ENCODE peak calls at places on chromosomes 7 and 10, in seven cellular contexts. X is LoVo, V is astrocyte of the spinal cord, H is lung microvascular endothelial cell, U is B cell, W is IMR-90, Q is RWPE1. M is an unnamed sample.

GRCh38 chr7:106717997-106718871 is 57.3 kb upstream of the CCDC71L start:
- DNase-seq in X (peak), V (peak), H (peak), U (peak), W (peak), Q (peak), M (peak)

GRCh38 chr10:8889538-8889937 is 835.0 kb downstream of the GATA3 start:
- DNase-seq in X (no peak), V (no peak), H (no peak), U (no peak), W (no peak), Q (no peak), M (no peak)

GRCh38 chr10:69068549-69068948 is 19.4 kb upstream of the SRGN start:
- DNase-seq in X (no peak), V (no peak), H (no peak), U (no peak), W (no peak), Q (no peak), M (no peak)

GRCh38 chr7:72040641-72041040 is 371.5 kb downstream of the CALN1 start:
- DNase-seq in X (no peak), V (no peak), H (no peak), U (no peak), W (no peak), Q (no peak), M (no peak)

GRCh38 chr7:105713488-105714465 is 132.5 kb upstream of the EFCAB10 start:
- DNase-seq in X (peak), V (no peak), H (no peak), U (no peak), W (no peak), Q (peak), M (no peak)

GRCh38 chr10:85926986-85927385 is 439.6 kb downstream of the GRID1 start:
- DNase-seq in X (no peak), V (no peak), H (no peak), U (no peak), W (no peak), Q (no peak), M (no peak)

GRCh38 chr10:105243381-105243780 is 602.3 kb downstream of the SORCS3 start:
- DNase-seq in X (no peak), V (no peak), H (no peak), U (no peak), W (no peak), Q (peak), M (no peak)

GRCh38 chr10:26776258-26776657 is 78.8 kb downstream of the PDSS1 start:
- DNase-seq in X (no peak), V (no peak), H (no peak), U (no peak), W (no peak), Q (peak), M (no peak)

GRCh38 chr7:137096607-137097006 is 228.2 kb downstream of the CHRM2 start:
- DNase-seq in X (no peak), V (peak), H (no peak), U (no peak), W (peak), Q (no peak), M (no peak)

GRCh38 chr10:46033602-46034011 is 3.2 kb upstream of the NCOA4 start:
- DNase-seq in X (peak), V (peak), H (peak), U (no peak), W (peak), Q (peak), M (peak)

GRCh38 chr7:44847509-44847919 is 373 bp downstream of the H2AZ2 start:
- DNase-seq in X (peak), V (peak), H (peak), U (peak), W (peak), Q (peak), M (peak)